ENCODE peak calls at places on chromosomes 5 and 9, in eight cellular contexts. One of them, this sample, is unnamed.

GRCh38 chr5:15105799-15106393 is 234.3 kb upstream of the ANKH start:
- DNase-seq in body of pancreas: peak
- DNase-seq in GM12891: peak
- DNase-seq in uterus: peak
- DNase-seq in thyroid gland: peak
- DNase-seq in stomach: peak
- DNase-seq in ovary: no peak
- DNase-seq in heart left ventricle: no peak
- DNase-seq in this sample: peak

GRCh38 chr5:118705931-118706330 is 282.4 kb downstream of the DTWD2 start:
- DNase-seq in uterus: no peak
- DNase-seq in heart left ventricle: no peak
- DNase-seq in body of pancreas: no peak
- DNase-seq in stomach: no peak
- DNase-seq in ovary: no peak
- DNase-seq in thyroid gland: no peak
- DNase-seq in GM12891: no peak
- DNase-seq in this sample: no peak

GRCh38 chr5:6766558-6767191 is 53.4 kb downstream of the TENT4A start:
- DNase-seq in stomach: peak
- DNase-seq in body of pancreas: peak
- DNase-seq in thyroid gland: peak
- DNase-seq in ovary: no peak
- DNase-seq in uterus: peak
- DNase-seq in heart left ventricle: peak
- DNase-seq in GM12891: no peak
- DNase-seq in this sample: peak

GRCh38 chr9:91089405-91090131 is 272.1 kb downstream of the AUH start:
- DNase-seq in heart left ventricle: no peak
- DNase-seq in thyroid gland: peak
- DNase-seq in GM12891: no peak
- DNase-seq in body of pancreas: no peak
- DNase-seq in uterus: no peak
- DNase-seq in ovary: no peak
- DNase-seq in stomach: peak
- DNase-seq in this sample: no peak

GRCh38 chr9:119639287-119639955 is 270.2 kb upstream of the BRINP1 start:
- DNase-seq in ovary: no peak
- DNase-seq in GM12891: no peak
- DNase-seq in heart left ventricle: no peak
- DNase-seq in body of pancreas: no peak
- DNase-seq in thyroid gland: no peak
- DNase-seq in stomach: no peak
- DNase-seq in uterus: no peak
- DNase-seq in this sample: no peak

GRCh38 chr9:86098793-86099694 is at the start of gene GOLM1:
- DNase-seq in body of pancreas: peak
- DNase-seq in uterus: peak
- DNase-seq in GM12891: peak
- DNase-seq in thyroid gland: peak
- DNase-seq in stomach: peak
- DNase-seq in ovary: peak
- DNase-seq in heart left ventricle: peak
- DNase-seq in this sample: peak

GRCh38 chr9:87889882-87890252 is 7.2 kb downstream of the SPATA31E1 start:
- DNase-seq in GM12891: no peak
- DNase-seq in uterus: no peak
- DNase-seq in heart left ventricle: no peak
- DNase-seq in ovary: no peak
- DNase-seq in body of pancreas: no peak
- DNase-seq in thyroid gland: no peak
- DNase-seq in stomach: no peak
- DNase-seq in this sample: no peak

GRCh38 chr9:81592890-81593271 is 96.5 kb downstream of the TLE1 start:
- DNase-seq in thyroid gland: peak
- DNase-seq in uterus: no peak
- DNase-seq in GM12891: no peak
- DNase-seq in stomach: no peak
- DNase-seq in body of pancreas: no peak
- DNase-seq in heart left ventricle: peak
- DNase-seq in ovary: no peak
- DNase-seq in this sample: no peak

GRCh38 chr9:100505564-100506159 is 32.7 kb downstream of the TMEFF1 start:
- DNase-seq in heart left ventricle: peak
- DNase-seq in ovary: no peak
- DNase-seq in stomach: peak
- DNase-seq in thyroid gland: peak
- DNase-seq in GM12891: peak
- DNase-seq in uterus: no peak
- DNase-seq in body of pancreas: peak
- DNase-seq in this sample: peak

GRCh38 chr5:57420821-57421220 is 61.8 kb downstream of the ACTBL2 start:
- DNase-seq in GM12891: no peak
- DNase-seq in ovary: no peak
- DNase-seq in thyroid gland: no peak
- DNase-seq in uterus: no peak
- DNase-seq in body of pancreas: no peak
- DNase-seq in heart left ventricle: no peak
- DNase-seq in stomach: no peak
- DNase-seq in this sample: no peak

GRCh38 chr5:169629847-169630548 is 7.1 kb upstream of the DOCK2 start:
- DNase-seq in uterus: no peak
- DNase-seq in stomach: no peak
- DNase-seq in body of pancreas: no peak
- DNase-seq in ovary: no peak
- DNase-seq in heart left ventricle: no peak
- DNase-seq in thyroid gland: no peak
- DNase-seq in GM12891: no peak
- DNase-seq in this sample: peak

GRCh38 chr5:181222630-181223040 is 446 bp upstream of the TRIM41 start:
- DNase-seq in GM12891: no peak
- DNase-seq in heart left ventricle: peak
- DNase-seq in body of pancreas: no peak
- DNase-seq in uterus: no peak
- DNase-seq in ovary: no peak
- DNase-seq in stomach: no peak
- DNase-seq in thyroid gland: no peak
- DNase-seq in this sample: no peak

GRCh38 chr9:130254753-130255637 is 10.6 kb upstream of the HMCN2 start:
- DNase-seq in heart left ventricle: no peak
- DNase-seq in uterus: no peak
- DNase-seq in GM12891: no peak
- DNase-seq in thyroid gland: peak
- DNase-seq in ovary: no peak
- DNase-seq in stomach: no peak
- DNase-seq in body of pancreas: no peak
- DNase-seq in this sample: no peak

GRCh38 chr5:171492781-171493180 is 73.3 kb downstream of the FGF18 start:
- DNase-seq in thyroid gland: no peak
- DNase-seq in stomach: no peak
- DNase-seq in uterus: no peak
- DNase-seq in GM12891: no peak
- DNase-seq in heart left ventricle: no peak
- DNase-seq in body of pancreas: no peak
- DNase-seq in ovary: no peak
- DNase-seq in this sample: no peak

GRCh38 chr9:131545003-131545785 is at the start of gene PRRT1B:
- DNase-seq in thyroid gland: peak
- DNase-seq in heart left ventricle: peak
- DNase-seq in stomach: peak
- DNase-seq in GM12891: no peak
- DNase-seq in uterus: no peak
- DNase-seq in body of pancreas: peak
- DNase-seq in ovary: no peak
- DNase-seq in this sample: no peak
- TF ChIP-seq POLR2A in thyroid gland: no peak
- TF ChIP-seq POLR2A in heart left ventricle: no peak
- TF ChIP-seq POLR2A in stomach: no peak
- TF ChIP-seq POLR2A in GM12891: no peak
- TF ChIP-seq POLR2A in uterus: no peak
- TF ChIP-seq POLR2A in body of pancreas: peak
- TF ChIP-seq POLR2A in ovary: no peak
- TF ChIP-seq POLR2A in this sample: no peak

GRCh38 chr9:136900556-136900955 is 14.2 kb downstream of the TRAF2 start:
- DNase-seq in stomach: no peak
- DNase-seq in uterus: no peak
- DNase-seq in GM12891: no peak
- DNase-seq in ovary: no peak
- DNase-seq in thyroid gland: no peak
- DNase-seq in body of pancreas: no peak
- DNase-seq in heart left ventricle: no peak
- DNase-seq in this sample: no peak

GRCh38 chr9:136900988-136901515 is 14.7 kb downstream of the TRAF2 start:
- DNase-seq in thyroid gland: peak
- DNase-seq in ovary: no peak
- DNase-seq in stomach: peak
- DNase-seq in GM12891: no peak
- DNase-seq in body of pancreas: peak
- DNase-seq in heart left ventricle: no peak
- DNase-seq in uterus: no peak
- DNase-seq in this sample: no peak

GRCh38 chr9:136901516-136902258 is 15.4 kb downstream of the TRAF2 start:
- DNase-seq in stomach: peak
- DNase-seq in ovary: no peak
- DNase-seq in GM12891: peak
- DNase-seq in heart left ventricle: no peak
- DNase-seq in body of pancreas: peak
- DNase-seq in thyroid gland: peak
- DNase-seq in uterus: peak
- DNase-seq in this sample: peak

GRCh38 chr9:136903041-136903554 is 16.8 kb downstream of the TRAF2 start:
- DNase-seq in stomach: peak
- DNase-seq in body of pancreas: peak
- DNase-seq in heart left ventricle: no peak
- DNase-seq in uterus: peak
- DNase-seq in thyroid gland: peak
- DNase-seq in GM12891: no peak
- DNase-seq in ovary: no peak
- DNase-seq in this sample: no peak

DNA sequence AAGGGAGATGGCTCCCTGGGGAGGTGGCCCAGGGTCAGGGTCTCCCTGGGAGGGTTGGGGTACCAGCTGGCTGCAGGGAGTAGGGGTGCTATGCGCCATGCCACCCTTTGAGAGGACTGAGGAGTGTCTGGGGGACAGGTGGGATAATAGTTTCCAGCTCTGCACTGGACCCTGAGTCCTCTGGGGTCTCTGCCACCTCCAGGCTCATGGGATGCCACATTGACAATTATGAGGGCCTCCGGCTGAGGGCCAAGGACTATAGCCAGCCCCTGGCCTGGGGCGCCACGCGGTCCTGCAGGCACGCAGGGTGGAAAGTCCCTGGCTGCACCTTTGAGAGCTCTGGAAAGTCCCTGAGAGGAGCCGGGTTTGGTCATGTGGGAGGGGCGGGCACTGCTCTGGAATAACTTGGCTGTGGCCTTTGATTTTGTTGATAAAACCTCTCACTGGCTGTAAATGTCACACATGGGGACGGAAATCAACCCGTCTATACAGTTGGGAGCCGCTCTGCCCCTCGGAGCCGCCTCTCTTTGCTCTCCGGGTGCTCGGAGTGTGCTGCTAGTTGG is 16.0 kb downstream of the TRAF2 start:
- DNase-seq in heart left ventricle: no peak
- DNase-seq in GM12891: peak
- DNase-seq in body of pancreas: peak
- DNase-seq in ovary: no peak
- DNase-seq in thyroid gland: peak
- DNase-seq in uterus: peak
- DNase-seq in stomach: peak
- DNase-seq in this sample: peak
- TF ChIP-seq POLR2A in heart left ventricle: peak
- TF ChIP-seq POLR2A in GM12891: no peak
- TF ChIP-seq POLR2A in body of pancreas: peak
- TF ChIP-seq POLR2A in ovary: no peak
- TF ChIP-seq POLR2A in thyroid gland: peak
- TF ChIP-seq POLR2A in uterus: no peak
- TF ChIP-seq POLR2A in stomach: no peak
- TF ChIP-seq POLR2A in this sample: peak

GRCh38 chr9:131609116-131609830 is 64.0 kb downstream of the PRRT1B start:
- DNase-seq in thyroid gland: peak
- DNase-seq in stomach: peak
- DNase-seq in uterus: peak
- DNase-seq in body of pancreas: no peak
- DNase-seq in heart left ventricle: peak
- DNase-seq in ovary: peak
- DNase-seq in GM12891: no peak
- DNase-seq in this sample: peak

GRCh38 chr9:131607591-131607990 is 62.3 kb downstream of the PRRT1B start:
- DNase-seq in heart left ventricle: no peak
- DNase-seq in thyroid gland: no peak
- DNase-seq in ovary: no peak
- DNase-seq in GM12891: no peak
- DNase-seq in stomach: no peak
- DNase-seq in body of pancreas: no peak
- DNase-seq in uterus: no peak
- DNase-seq in this sample: no peak

GRCh38 chr9:131605770-131606590 is 60.7 kb downstream of the PRRT1B start:
- DNase-seq in stomach: peak
- DNase-seq in heart left ventricle: no peak
- DNase-seq in uterus: no peak
- DNase-seq in body of pancreas: peak
- DNase-seq in thyroid gland: no peak
- DNase-seq in GM12891: no peak
- DNase-seq in ovary: no peak
- DNase-seq in this sample: no peak

GRCh38 chr9:131608469-131609115 is 63.3 kb downstream of the PRRT1B start:
- DNase-seq in body of pancreas: peak
- DNase-seq in uterus: peak
- DNase-seq in heart left ventricle: peak
- DNase-seq in stomach: peak
- DNase-seq in GM12891: no peak
- DNase-seq in thyroid gland: peak
- DNase-seq in ovary: peak
- DNase-seq in this sample: peak

GRCh38 chr9:131606896-131607567 is 61.7 kb downstream of the PRRT1B start:
- DNase-seq in body of pancreas: no peak
- DNase-seq in stomach: no peak
- DNase-seq in uterus: no peak
- DNase-seq in thyroid gland: no peak
- DNase-seq in heart left ventricle: no peak
- DNase-seq in GM12891: no peak
- DNase-seq in ovary: no peak
- DNase-seq in this sample: no peak
- TF ChIP-seq POLR2A in body of pancreas: no peak
- TF ChIP-seq POLR2A in stomach: no peak
- TF ChIP-seq POLR2A in uterus: no peak
- TF ChIP-seq POLR2A in thyroid gland: no peak
- TF ChIP-seq POLR2A in heart left ventricle: no peak
- TF ChIP-seq POLR2A in GM12891: no peak
- TF ChIP-seq POLR2A in ovary: no peak
- TF ChIP-seq POLR2A in this sample: no peak

DNA sequence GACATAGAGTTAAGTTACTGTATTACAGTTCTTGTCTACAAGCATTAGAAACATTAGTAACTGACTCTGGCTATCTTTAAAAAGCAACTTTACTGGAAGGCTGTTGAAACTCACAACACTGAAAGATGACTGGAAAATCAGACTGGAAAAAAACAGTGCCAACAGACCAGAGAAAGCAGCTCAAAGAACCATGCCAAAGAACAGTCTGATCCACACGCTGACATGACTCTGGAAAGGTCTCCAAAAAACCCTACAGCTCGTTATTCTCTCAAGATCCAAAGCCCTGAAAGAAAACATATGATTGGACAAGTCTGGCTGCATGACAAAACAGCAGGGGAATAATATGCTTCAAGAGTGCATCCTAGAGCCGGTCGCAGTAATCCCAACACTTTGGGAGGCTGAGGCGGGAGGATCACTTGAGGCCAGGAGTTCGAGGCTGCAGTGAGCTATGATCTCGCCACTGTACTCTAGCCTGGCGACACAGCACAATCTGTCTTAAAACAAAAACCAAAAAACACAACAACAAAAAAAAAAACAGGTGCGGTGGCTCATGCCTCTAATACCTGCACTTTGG is 5.6 kb downstream of the GOLPH3 start:
- DNase-seq in stomach: no peak
- DNase-seq in GM12891: no peak
- DNase-seq in ovary: no peak
- DNase-seq in body of pancreas: no peak
- DNase-seq in thyroid gland: no peak
- DNase-seq in uterus: no peak
- DNase-seq in heart left ventricle: no peak
- DNase-seq in this sample: no peak
- TF ChIP-seq POLR2A in stomach: no peak
- TF ChIP-seq POLR2A in GM12891: no peak
- TF ChIP-seq POLR2A in ovary: no peak
- TF ChIP-seq POLR2A in body of pancreas: no peak
- TF ChIP-seq POLR2A in thyroid gland: no peak
- TF ChIP-seq POLR2A in uterus: no peak
- TF ChIP-seq POLR2A in heart left ventricle: no peak
- TF ChIP-seq POLR2A in this sample: no peak